ENCODE peak calls at places on chromosomes 11 and 22, in five cellular contexts. One of them, this sample, is unnamed.

GRCh38 chr11:33211153-33211552 is 46.0 kb upstream of the HIPK3 start:
- DNase-seq in IMR-90: no peak
- DNase-seq in HepG2: no peak
- DNase-seq in HCT116: no peak
- DNase-seq in A549: no peak
- DNase-seq in this sample: no peak

GRCh38 chr11:77101043-77101537 is 1.6 kb upstream of the OMP start:
- DNase-seq in A549: peak; percentile 56
- DNase-seq in HepG2: peak; percentile 41
- DNase-seq in IMR-90: peak; percentile 30
- DNase-seq in HCT116: no peak
- DNase-seq in this sample: peak; percentile 60

GRCh38 chr11:117761993-117762392 is 35.0 kb downstream of the DSCAML1 start:
- DNase-seq in IMR-90: no peak
- DNase-seq in HCT116: no peak
- DNase-seq in HepG2: no peak
- DNase-seq in A549: no peak
- DNase-seq in this sample: no peak

GRCh38 chr11:68120212-68121066 is 749 bp downstream of the CHKA start:
- DNase-seq in IMR-90: peak; percentile 26
- DNase-seq in HepG2: peak; percentile 47
- DNase-seq in A549: no peak
- DNase-seq in HCT116: no peak
- DNase-seq in this sample: peak; percentile 52

GRCh38 chr11:67374571-67375276 is 1.3 kb upstream of the CLCF1 start:
- DNase-seq in IMR-90: no peak
- DNase-seq in HepG2: no peak
- DNase-seq in HCT116: no peak
- DNase-seq in A549: peak; percentile 72
- DNase-seq in this sample: no peak

GRCh38 chr11:73623651-73624050 is 22.7 kb upstream of the PLEKHB1 start:
- DNase-seq in HCT116: no peak
- DNase-seq in A549: no peak
- DNase-seq in HepG2: no peak
- DNase-seq in IMR-90: no peak
- DNase-seq in this sample: no peak

GRCh38 chr11:126153999-126154398 is 57.5 kb downstream of the RPUSD4 start:
- DNase-seq in HCT116: peak; percentile 10
- DNase-seq in HepG2: no peak
- DNase-seq in IMR-90: peak; percentile 92
- DNase-seq in A549: no peak
- DNase-seq in this sample: no peak

GRCh38 chr11:45802531-45803317 is 2.2 kb upstream of the SLC35C1 start:
- DNase-seq in HepG2: no peak
- DNase-seq in IMR-90: no peak
- DNase-seq in HCT116: no peak
- DNase-seq in A549: no peak
- DNase-seq in this sample: no peak

GRCh38 chr11:67312187-67313021 is 9.1 kb downstream of the SSH3 start:
- DNase-seq in A549: no peak
- DNase-seq in HCT116: no peak
- DNase-seq in HepG2: no peak
- DNase-seq in IMR-90: no peak
- DNase-seq in this sample: peak; percentile 77

GRCh38 chr11:110907629-110908028 is 195.4 kb upstream of the ARHGAP20 start:
- DNase-seq in A549: no peak
- DNase-seq in IMR-90: peak; percentile 98
- DNase-seq in HCT116: no peak
- DNase-seq in HepG2: no peak
- DNase-seq in this sample: no peak

GRCh38 chr22:19174106-19175025 is 4.2 kb downstream of the SLC25A1 start:
- DNase-seq in HepG2: peak; percentile 57
- DNase-seq in IMR-90: peak; percentile 42
- DNase-seq in A549: no peak
- DNase-seq in HCT116: no peak
- DNase-seq in this sample: no peak

GRCh38 chr11:119671048-119671447 is 58.0 kb downstream of the NECTIN1 start:
- DNase-seq in A549: no peak
- DNase-seq in IMR-90: peak; percentile 88
- DNase-seq in HCT116: no peak
- DNase-seq in HepG2: no peak
- DNase-seq in this sample: no peak

GRCh38 chr22:20562607-20563463 is 55.4 kb downstream of the MED15 start:
- DNase-seq in A549: no peak
- DNase-seq in HCT116: no peak
- DNase-seq in HepG2: no peak
- DNase-seq in IMR-90: no peak
- DNase-seq in this sample: no peak

GRCh38 chr22:30234786-30235470 is 11.6 kb downstream of the LIF start:
- DNase-seq in A549: no peak
- DNase-seq in HepG2: no peak
- DNase-seq in HCT116: no peak
- DNase-seq in IMR-90: peak; percentile 82
- DNase-seq in this sample: no peak

GRCh38 chr11:128564642-128565245 is 22.6 kb downstream of the ETS1 start:
- DNase-seq in HepG2: no peak
- DNase-seq in A549: no peak
- DNase-seq in IMR-90: no peak
- DNase-seq in HCT116: no peak
- DNase-seq in this sample: no peak

GRCh38 chr11:13963169-13963948 is 836 bp downstream of the SPON1 start:
- DNase-seq in HepG2: no peak
- DNase-seq in HCT116: no peak
- DNase-seq in IMR-90: peak; percentile 17
- DNase-seq in A549: no peak
- DNase-seq in this sample: peak; percentile 7

GRCh38 chr11:21635359-21635758 is 557.5 kb upstream of the ANO5 start:
- DNase-seq in HCT116: no peak
- DNase-seq in IMR-90: no peak
- DNase-seq in HepG2: no peak
- DNase-seq in A549: no peak
- DNase-seq in this sample: no peak

GRCh38 chr11:75440960-75441803 is 8.2 kb upstream of the KLHL35 start:
- DNase-seq in IMR-90: no peak
- DNase-seq in HepG2: no peak
- DNase-seq in A549: no peak
- DNase-seq in HCT116: no peak
- DNase-seq in this sample: no peak

GRCh38 chr22:30313527-30314385 is 13.0 kb downstream of the TBC1D10A start:
- DNase-seq in IMR-90: no peak
- DNase-seq in HCT116: no peak
- DNase-seq in A549: no peak
- DNase-seq in HepG2: no peak
- DNase-seq in this sample: no peak

GRCh38 chr11:65129649-65130441 is 4.5 kb downstream of the SYVN1 start:
- DNase-seq in HepG2: no peak
- DNase-seq in HCT116: no peak
- DNase-seq in A549: no peak
- DNase-seq in IMR-90: no peak
- DNase-seq in this sample: no peak

GRCh38 chr22:27867114-27867957 is 51.7 kb downstream of the PITPNB start:
- DNase-seq in HepG2: no peak
- DNase-seq in HCT116: no peak
- DNase-seq in IMR-90: no peak
- DNase-seq in A549: no peak
- DNase-seq in this sample: no peak

GRCh38 chr11:58616594-58616993 is 5.9 kb upstream of the CNTF start:
- DNase-seq in IMR-90: peak; percentile 95
- DNase-seq in HepG2: no peak
- DNase-seq in HCT116: no peak
- DNase-seq in A549: no peak
- DNase-seq in this sample: no peak

GRCh38 chr11:63710476-63711217 is 29.3 kb downstream of the RTN3 start:
- DNase-seq in HCT116: no peak
- DNase-seq in IMR-90: peak; percentile 83
- DNase-seq in A549: no peak
- DNase-seq in HepG2: no peak
- DNase-seq in this sample: peak; percentile 39

GRCh38 chr22:30270841-30271240 is 4.2 kb upstream of the OSM start:
- DNase-seq in HCT116: no peak
- DNase-seq in IMR-90: peak; percentile 81
- DNase-seq in HepG2: no peak
- DNase-seq in A549: no peak
- DNase-seq in this sample: peak; percentile 33

GRCh38 chr11:70820311-70820710 is 422.0 kb downstream of the CTTN start:
- DNase-seq in HepG2: no peak
- DNase-seq in HCT116: no peak
- DNase-seq in A549: no peak
- DNase-seq in IMR-90: no peak
- DNase-seq in this sample: no peak

GRCh38 chr11:12938590-12939247 is 70.4 kb upstream of the RASSF10 start:
- DNase-seq in A549: no peak
- DNase-seq in HepG2: no peak
- DNase-seq in HCT116: no peak
- DNase-seq in IMR-90: no peak
- DNase-seq in this sample: no peak

GRCh38 chr11:6771926-6772898 is at the start of gene OR2AG2:
- DNase-seq in A549: no peak
- DNase-seq in HCT116: no peak
- DNase-seq in IMR-90: no peak
- DNase-seq in HepG2: no peak
- DNase-seq in this sample: no peak

GRCh38 chr11:26801601-26802000 is 79.7 kb upstream of the SLC5A12 start:
- DNase-seq in HCT116: no peak
- DNase-seq in IMR-90: no peak
- DNase-seq in HepG2: no peak
- DNase-seq in A549: no peak
- DNase-seq in this sample: no peak

GRCh38 chr11:92317222-92317621 is 92.6 kb downstream of the FAT3 start:
- DNase-seq in IMR-90: no peak
- DNase-seq in HepG2: no peak
- DNase-seq in A549: no peak
- DNase-seq in HCT116: no peak
- DNase-seq in this sample: no peak

GRCh38 chr11:78801161-78801884 is 226.7 kb upstream of the NARS2 start:
- DNase-seq in IMR-90: peak; percentile 98
- DNase-seq in A549: no peak
- DNase-seq in HepG2: no peak
- DNase-seq in HCT116: no peak
- DNase-seq in this sample: no peak

GRCh38 chr22:23216331-23217170 is 36.2 kb downstream of the BCR start:
- DNase-seq in HepG2: peak; percentile 92
- DNase-seq in A549: no peak
- DNase-seq in HCT116: no peak
- DNase-seq in IMR-90: no peak
- DNase-seq in this sample: peak; percentile 54

GRCh38 chr11:655036-655726 is 18.1 kb downstream of the DRD4 start:
- DNase-seq in IMR-90: no peak
- DNase-seq in HepG2: peak; percentile 90
- DNase-seq in HCT116: no peak
- DNase-seq in A549: no peak
- DNase-seq in this sample: no peak
- TF ChIP-seq RAD21 in IMR-90: no peak
- TF ChIP-seq RAD21 in HepG2: peak; percentile 23
- TF ChIP-seq RAD21 in HCT116: no peak
- TF ChIP-seq RAD21 in A549: no peak
- TF ChIP-seq RAD21 in this sample: no peak

DNA sequence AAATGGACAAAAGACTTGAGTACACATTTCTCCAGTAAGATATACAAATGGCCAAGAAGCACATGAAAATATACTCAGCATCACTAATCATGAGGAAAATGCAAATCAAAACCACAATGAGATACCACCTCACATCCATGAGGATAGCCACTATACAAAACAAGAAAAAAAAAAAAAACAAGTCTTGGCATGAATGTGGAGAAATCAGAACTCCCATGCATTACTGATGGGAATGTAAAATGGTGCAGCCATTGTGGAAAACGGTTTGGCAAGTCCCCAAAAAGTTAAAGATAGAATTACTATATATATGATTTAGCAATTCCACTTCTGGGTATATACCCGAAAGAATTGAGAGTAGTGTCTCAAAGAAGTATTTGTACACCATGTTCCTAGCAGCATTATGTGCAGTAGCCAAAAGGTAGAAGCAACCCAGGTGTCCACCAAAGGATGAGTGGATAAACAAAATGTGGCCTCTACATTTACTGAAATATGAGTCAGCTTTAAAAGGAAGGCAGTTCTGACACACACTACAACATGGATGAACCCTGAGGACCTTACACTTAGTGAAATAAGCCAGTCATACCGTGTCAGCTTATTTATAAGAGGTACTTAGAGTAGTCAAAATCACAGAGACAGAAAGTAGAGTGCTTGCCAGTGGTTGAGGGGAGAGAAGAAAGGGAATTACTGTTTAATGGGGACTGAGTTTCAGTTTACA is 146.3 kb downstream of the WNT7B start:
- DNase-seq in HepG2: no peak
- DNase-seq in IMR-90: peak; percentile 83
- DNase-seq in HCT116: no peak
- DNase-seq in A549: no peak
- DNase-seq in this sample: no peak
- TF ChIP-seq RAD21 in HepG2: no peak
- TF ChIP-seq RAD21 in IMR-90: no peak
- TF ChIP-seq RAD21 in HCT116: no peak
- TF ChIP-seq RAD21 in A549: no peak
- TF ChIP-seq RAD21 in this sample: no peak

DNA sequence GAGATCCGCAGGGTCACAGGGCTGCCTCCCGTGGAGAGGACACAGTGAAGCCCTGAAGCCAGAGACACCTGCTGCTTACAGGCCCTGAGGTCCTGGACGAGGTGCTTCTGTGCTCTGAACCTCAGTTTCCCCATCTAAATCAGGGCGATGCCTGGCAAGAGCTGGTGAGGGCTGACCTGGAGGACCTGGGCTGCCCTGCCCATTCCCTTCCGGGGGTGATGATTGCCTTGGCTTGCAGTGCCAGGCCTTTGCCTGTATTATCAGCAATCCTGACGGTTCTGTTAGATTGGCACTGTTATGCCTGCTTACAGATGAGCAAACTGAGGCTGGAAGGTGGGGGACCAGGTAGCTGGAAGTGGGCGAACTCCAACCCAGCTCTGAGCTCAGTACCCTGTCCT is 7.8 kb upstream of the GTSE1 start:
- DNase-seq in HCT116: no peak
- DNase-seq in IMR-90: no peak
- DNase-seq in A549: no peak
- DNase-seq in HepG2: no peak
- DNase-seq in this sample: no peak
- TF ChIP-seq RAD21 in HCT116: no peak
- TF ChIP-seq RAD21 in IMR-90: no peak
- TF ChIP-seq RAD21 in A549: no peak
- TF ChIP-seq RAD21 in HepG2: no peak
- TF ChIP-seq RAD21 in this sample: no peak

DNA sequence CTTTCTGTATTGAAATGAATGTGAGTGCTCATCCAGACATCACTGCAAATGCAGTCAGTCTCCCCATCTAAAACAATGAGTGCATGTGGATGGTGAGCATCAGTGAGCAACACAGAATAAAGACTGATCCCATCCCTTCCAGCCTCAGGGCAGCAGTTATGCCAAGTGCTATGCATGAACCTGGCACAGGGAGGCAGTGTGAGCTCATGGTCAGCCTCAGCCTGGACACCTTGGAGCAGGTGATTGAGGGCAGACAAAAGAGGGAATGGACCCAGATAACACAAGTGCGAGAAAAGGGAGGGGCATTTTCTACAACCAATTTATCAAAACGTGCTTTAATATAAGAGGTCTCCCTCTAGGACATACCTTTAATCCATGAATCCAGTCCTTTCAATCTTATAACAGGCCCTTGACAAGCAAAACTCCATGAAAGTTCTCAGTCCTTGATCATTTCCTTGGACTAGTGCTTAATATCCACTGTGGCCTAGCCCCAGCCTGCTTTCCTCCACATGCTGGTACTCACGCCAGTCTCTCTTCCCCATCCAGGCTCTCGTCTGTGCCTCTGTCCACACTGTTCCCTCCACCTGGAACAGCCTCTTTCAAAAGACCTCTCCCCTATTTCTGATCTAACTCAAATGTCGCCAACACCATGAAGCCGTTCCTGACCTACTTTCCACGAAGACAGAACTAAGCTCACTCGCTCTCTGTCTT is 50.5 kb upstream of the LRRC55 start:
- DNase-seq in HepG2: peak; percentile 5
- DNase-seq in HCT116: no peak
- DNase-seq in IMR-90: peak; percentile 13
- DNase-seq in A549: no peak
- DNase-seq in this sample: peak; percentile 24
- TF ChIP-seq RAD21 in HepG2: no peak
- TF ChIP-seq RAD21 in HCT116: peak; percentile 75
- TF ChIP-seq RAD21 in IMR-90: peak; percentile 80
- TF ChIP-seq RAD21 in A549: peak; percentile 57
- TF ChIP-seq RAD21 in this sample: peak; percentile 92